ENCODE peak calls at places on chromosomes 16 and 17, in six cellular contexts. J is psoas muscle; S is fibroblast of lung; R is CD4-positive, alpha-beta T cell; P is hepatocyte; Q is adrenal gland. E is an unnamed sample.

GRCh38 chr17:60256174-60256573 is 106.4 kb downstream of the CA4 start:
- DNase-seq in J (no peak), S (no peak), R (no peak), P (no peak), Q (no peak), E (no peak)

GRCh38 chr17:1493291-1493980 is 950 bp upstream of the MYO1C start:
- DNase-seq in J (peak), S (no peak), R (no peak), P (no peak), Q (peak), E (peak)

GRCh38 chr16:68752602-68753001 is 15.5 kb downstream of the CDH1 start:
- DNase-seq in J (no peak), S (no peak), R (no peak), P (peak), Q (no peak), E (no peak)

GRCh38 chr17:40612510-40613244 is 34.9 kb downstream of the SMARCE1 start:
- DNase-seq in J (no peak), S (no peak), R (peak), P (no peak), Q (no peak), E (no peak)

GRCh38 chr17:17959520-17960361 is 12.5 kb downstream of the TOM1L2 start:
- DNase-seq in J (no peak), S (peak), R (no peak), P (no peak), Q (no peak), E (no peak)

GRCh38 chr17:79954281-79955166 is 81.1 kb downstream of the TBC1D16 start:
- DNase-seq in J (peak), S (no peak), R (no peak), P (no peak), Q (no peak), E (peak)

GRCh38 chr16:47156816-47157215 is 13.1 kb upstream of the NETO2 start:
- DNase-seq in J (no peak), S (no peak), R (no peak), P (no peak), Q (no peak), E (no peak)

GRCh38 chr17:9813166-9813565 is 8.7 kb downstream of the GSG1L2 start:
- DNase-seq in J (no peak), S (no peak), R (no peak), P (no peak), Q (no peak), E (no peak)

GRCh38 chr17:44804301-44805061 is 25.6 kb downstream of the GJC1 start:
- DNase-seq in J (peak), S (peak), R (no peak), P (peak), Q (no peak), E (no peak)

GRCh38 chr16:50598256-50598894 is 50.2 kb downstream of the NKD1 start:
- DNase-seq in J (peak), S (no peak), R (no peak), P (no peak), Q (peak), E (no peak)

GRCh38 chr17:76467366-76467765 is at the start of gene AANAT:
- DNase-seq in J (no peak), S (no peak), R (no peak), P (no peak), Q (no peak), E (no peak)

GRCh38 chr17:71168083-71168741 is 952.6 kb upstream of the SOX9 start:
- DNase-seq in J (no peak), S (no peak), R (no peak), P (peak), Q (no peak), E (no peak)

GRCh38 chr17:63946440-63947363 is 14.6 kb upstream of the CD79B start:
- DNase-seq in J (peak), S (peak), R (peak), P (peak), Q (peak), E (peak)
- TF ChIP-seq CTCF in J (peak), S (peak), R (peak), P (peak), Q (peak), E (peak)

DNA sequence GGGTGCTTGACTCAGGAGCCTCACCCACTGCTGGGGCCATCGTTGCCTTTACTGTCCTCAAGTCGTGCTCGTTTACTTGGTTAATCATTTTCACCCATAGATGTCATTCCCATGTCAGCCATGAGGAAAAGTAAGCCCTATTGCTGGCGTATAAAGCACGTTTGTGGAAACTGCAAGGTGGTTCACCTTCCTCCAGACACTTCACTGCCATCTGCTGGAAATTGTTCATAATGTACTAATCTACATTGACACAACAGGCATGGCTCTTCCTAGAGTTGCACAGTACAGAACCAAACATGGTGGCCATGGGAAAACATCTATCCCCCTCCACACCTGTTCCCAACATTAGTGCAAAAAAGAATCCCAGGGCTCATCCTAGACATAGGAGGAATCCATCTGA is 116.6 kb downstream of the ZNF18 start:
- DNase-seq in J (no peak), S (no peak), R (no peak), P (peak), Q (no peak), E (no peak)
- TF ChIP-seq CTCF in J (no peak), S (no peak), R (no peak), P (peak), Q (peak), E (peak)

GRCh38 chr16:57676624-57677085 is 8.5 kb downstream of the ADGRG3 start:
- DNase-seq in J (no peak), S (no peak), R (no peak), P (no peak), Q (no peak), E (no peak)
- TF ChIP-seq CTCF in J (no peak), S (no peak), R (no peak), P (no peak), Q (no peak), E (no peak)

DNA sequence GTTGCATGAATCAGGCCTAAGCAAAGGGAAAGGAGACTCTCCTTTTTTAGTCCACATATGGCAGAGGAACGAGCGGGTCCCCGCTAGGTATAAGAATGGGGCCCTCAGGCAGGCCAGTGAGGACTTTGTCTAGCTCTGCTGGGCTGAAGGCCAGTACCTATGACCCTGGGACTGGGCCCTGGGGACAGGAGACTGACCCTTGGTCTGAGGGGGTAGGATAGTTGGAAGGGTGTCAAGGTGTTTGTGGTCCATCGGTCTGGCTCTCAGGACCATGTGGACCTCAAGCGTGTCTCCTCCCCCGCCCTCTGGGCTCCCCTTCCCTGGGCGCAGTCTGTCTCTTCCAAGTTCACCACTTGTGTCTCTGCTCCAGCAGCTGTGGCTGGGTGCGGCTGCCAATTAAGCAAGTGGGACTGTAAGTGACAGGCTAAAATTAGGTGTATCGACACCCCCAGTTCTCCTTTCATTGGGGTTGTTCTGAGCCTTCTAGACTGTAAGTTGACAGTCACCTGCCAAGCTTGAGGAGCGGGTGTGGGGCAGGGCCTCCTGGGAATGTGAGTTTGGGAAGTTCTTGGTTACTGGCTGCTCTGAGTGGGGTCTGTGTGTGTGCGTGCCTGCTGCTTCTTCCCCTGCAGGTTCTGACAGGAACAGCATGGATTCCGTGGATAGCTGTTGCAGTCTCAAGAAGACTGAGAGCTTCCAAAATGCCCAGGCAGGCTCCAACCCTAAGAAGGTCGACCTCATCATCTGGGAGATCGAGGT is 24.5 kb downstream of the AKAP1 start:
- DNase-seq in J (peak), S (no peak), R (no peak), P (no peak), Q (no peak), E (peak)
- TF ChIP-seq CTCF in J (peak), S (peak), R (no peak), P (peak), Q (no peak), E (no peak)

DNA sequence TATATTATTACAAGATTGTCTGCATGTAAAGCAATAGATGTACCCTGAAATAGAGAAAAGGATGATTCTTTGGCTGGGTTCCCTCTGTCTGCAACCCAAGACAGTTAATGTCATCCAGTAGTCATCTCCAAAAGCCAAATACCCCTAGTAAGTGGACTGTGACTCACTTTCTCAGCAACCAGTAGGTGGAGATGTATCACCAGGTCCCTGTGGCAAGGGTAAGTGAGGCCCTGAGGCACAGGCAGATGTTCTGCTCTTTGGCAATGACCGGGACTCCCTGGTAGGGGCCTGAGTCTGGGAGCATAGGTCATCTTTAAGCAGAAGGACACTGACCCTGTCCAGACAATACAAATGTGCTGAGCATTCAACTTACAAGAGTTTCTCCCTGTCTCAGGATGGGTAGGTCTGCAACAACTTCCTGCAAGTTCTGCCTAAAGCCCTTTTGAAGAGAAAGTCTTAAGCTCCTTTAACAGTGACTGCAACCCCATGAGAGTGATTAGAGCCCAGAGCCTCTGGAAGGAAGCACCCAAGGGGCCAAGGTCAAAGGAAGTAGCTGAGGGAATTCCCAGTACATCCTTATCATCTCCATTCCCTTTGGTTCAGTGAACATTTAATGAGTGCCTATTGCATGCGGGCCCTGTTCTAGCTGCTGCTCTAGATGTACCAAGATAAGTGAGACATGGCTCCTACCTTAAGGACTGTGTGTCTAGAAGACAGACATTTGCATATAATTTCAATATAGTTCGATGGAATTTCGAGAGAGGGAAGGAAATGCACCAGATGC is 31.9 kb downstream of the PMP22 start:
- DNase-seq in J (peak), S (peak), R (no peak), P (peak), Q (no peak), E (no peak)
- TF ChIP-seq CTCF in J (peak), S (peak), R (no peak), P (peak), Q (no peak), E (no peak)

GRCh38 chr16:28090646-28091377 is 27.3 kb upstream of the GSG1L start:
- DNase-seq in J (no peak), S (peak), R (no peak), P (no peak), Q (no peak), E (no peak)
- TF ChIP-seq CTCF in J (no peak), S (peak), R (no peak), P (no peak), Q (no peak), E (no peak)

E was measured in upper lobe of left lung.